ENCODE peak calls at places on chromosome 20, in eight cellular contexts. G, Y, E, N, K, W, S and B are unnamed samples.

GRCh38 chr20:52984451-52984810 is 12.3 kb downstream of the TSHZ2 start:
- DNase-seq in N (no peak), G (no peak), K (no peak), W (no peak), E (no peak), S (no peak), Y (no peak), B (no peak)

GRCh38 chr20:59720013-59720412 is 115.7 kb downstream of the PHACTR3 start:
- DNase-seq in K (no peak), G (no peak), Y (no peak), E (no peak), S (no peak), W (no peak), N (no peak), B (no peak)

GRCh38 chr20:57104711-57105110 is 161.7 kb downstream of the BMP7 start:
- DNase-seq in E (no peak), K (no peak), N (no peak), G (no peak), Y (no peak), S (no peak), W (no peak), B (no peak)

GRCh38 chr20:57124800-57125399 is 141.5 kb downstream of the BMP7 start:
- DNase-seq in E (no peak), S (no peak), K (no peak), W (no peak), N (no peak), G (no peak), Y (no peak), B (no peak)

GRCh38 chr20:39116020-39116419 is 153.9 kb downstream of the DHX35 start:
- DNase-seq in Y (no peak), W (no peak), N (no peak), K (no peak), E (no peak), G (no peak), S (no peak), B (no peak)

GRCh38 chr20:1341561-1342265 is 12.8 kb upstream of the SDCBP2 start:
- DNase-seq in N (no peak), S (no peak), G (no peak), W (no peak), E (no peak), Y (no peak), K (no peak), B (no peak)

GRCh38 chr20:22584630-22584921 is 204 bp upstream of the FOXA2 start:
- DNase-seq in K (no peak), S (no peak), W (no peak), Y (peak), E (no peak), G (peak), N (no peak), B (no peak)

GRCh38 chr20:12113468-12114371 is 196.0 kb downstream of the BTBD3 start:
- DNase-seq in E (no peak), S (no peak), G (no peak), Y (no peak), K (no peak), N (no peak), W (no peak), B (no peak)

GRCh38 chr20:17612287-17612974 is 42.6 kb downstream of the DSTN start:
- DNase-seq in W (no peak), K (peak), E (no peak), N (no peak), Y (no peak), G (peak), S (no peak), B (no peak)

GRCh38 chr20:17845701-17846475 is 122.7 kb downstream of the SNX5 start:
- DNase-seq in K (no peak), Y (no peak), S (no peak), W (no peak), E (no peak), N (no peak), G (no peak), B (no peak)

GRCh38 chr20:555933-556332 is 12.3 kb upstream of the CSNK2A1 start:
- DNase-seq in N (no peak), S (no peak), Y (no peak), E (no peak), G (no peak), W (peak), K (no peak), B (no peak)

GRCh38 chr20:33791959-33792597 is 19.1 kb upstream of the CHMP4B start:
- DNase-seq in Y (peak), N (peak), G (peak), W (peak), S (peak), E (peak), K (peak), B (peak)

GRCh38 chr20:36888880-36889516 is 13.1 kb downstream of the TLDC2 start:
- DNase-seq in Y (no peak), K (no peak), G (no peak), E (no peak), N (no peak), W (no peak), S (no peak), B (no peak)

GRCh38 chr20:50314326-50314725 is 123.7 kb downstream of the CEBPB start:
- DNase-seq in N (no peak), W (no peak), G (no peak), S (no peak), E (no peak), Y (no peak), K (no peak), B (no peak)

GRCh38 chr20:17646901-17647301 is 35.1 kb downstream of the RRBP1 start:
- DNase-seq in Y (no peak), W (no peak), E (no peak), K (no peak), S (peak), N (no peak), G (no peak), B (no peak)